ENCODE peak calls at places on chromosomes 2 and 18, in ten cellular contexts. One of them, this sample, is unnamed.

GRCh38 chr2:151973901-151974199 is 125.0 kb downstream of the CACNB4 start:
- DNase-seq in PC-9: no peak
- DNase-seq in epithelial cell of proximal tubule: no peak
- DNase-seq in dorsolateral prefrontal cortex: peak
- DNase-seq in lower lobe of right lung: no peak
- DNase-seq in body of pancreas: peak
- DNase-seq in OCI-LY7: no peak
- DNase-seq in mesothelial cell of epicardium: peak
- DNase-seq in psoas muscle: no peak
- DNase-seq in stomach: no peak
- DNase-seq in this sample: no peak

GRCh38 chr2:241922396-241922795 is 52.9 kb downstream of the RTP5 start:
- DNase-seq in PC-9: no peak
- DNase-seq in epithelial cell of proximal tubule: no peak
- DNase-seq in dorsolateral prefrontal cortex: no peak
- DNase-seq in lower lobe of right lung: no peak
- DNase-seq in body of pancreas: no peak
- DNase-seq in OCI-LY7: no peak
- DNase-seq in mesothelial cell of epicardium: no peak
- DNase-seq in psoas muscle: no peak
- DNase-seq in stomach: peak
- DNase-seq in this sample: no peak

GRCh38 chr2:115183144-115183543 is 740.7 kb downstream of the DPP10 start:
- DNase-seq in PC-9: no peak
- DNase-seq in epithelial cell of proximal tubule: no peak
- DNase-seq in dorsolateral prefrontal cortex: no peak
- DNase-seq in lower lobe of right lung: no peak
- DNase-seq in body of pancreas: no peak
- DNase-seq in OCI-LY7: no peak
- DNase-seq in mesothelial cell of epicardium: no peak
- DNase-seq in psoas muscle: no peak
- DNase-seq in stomach: no peak
- DNase-seq in this sample: no peak

GRCh38 chr2:22817197-22817596 is 567.8 kb upstream of the KLHL29 start:
- DNase-seq in PC-9: peak
- DNase-seq in epithelial cell of proximal tubule: peak
- DNase-seq in dorsolateral prefrontal cortex: no peak
- DNase-seq in lower lobe of right lung: no peak
- DNase-seq in body of pancreas: peak
- DNase-seq in OCI-LY7: no peak
- DNase-seq in mesothelial cell of epicardium: no peak
- DNase-seq in psoas muscle: no peak
- DNase-seq in stomach: no peak
- DNase-seq in this sample: no peak

GRCh38 chr2:16671760-16672159 is 6.1 kb upstream of the CYRIA start:
- DNase-seq in PC-9: peak
- DNase-seq in epithelial cell of proximal tubule: no peak
- DNase-seq in dorsolateral prefrontal cortex: no peak
- DNase-seq in lower lobe of right lung: no peak
- DNase-seq in body of pancreas: peak
- DNase-seq in OCI-LY7: no peak
- DNase-seq in mesothelial cell of epicardium: no peak
- DNase-seq in psoas muscle: no peak
- DNase-seq in stomach: peak
- DNase-seq in this sample: no peak

GRCh38 chr2:125450092-125450491 is 1205.9 kb upstream of the GYPC start:
- DNase-seq in PC-9: no peak
- DNase-seq in epithelial cell of proximal tubule: no peak
- DNase-seq in dorsolateral prefrontal cortex: no peak
- DNase-seq in lower lobe of right lung: no peak
- DNase-seq in body of pancreas: no peak
- DNase-seq in OCI-LY7: no peak
- DNase-seq in mesothelial cell of epicardium: no peak
- DNase-seq in psoas muscle: no peak
- DNase-seq in stomach: no peak
- DNase-seq in this sample: no peak

GRCh38 chr2:12765203-12765602 is 48.5 kb downstream of the TRIB2 start:
- DNase-seq in PC-9: no peak
- DNase-seq in epithelial cell of proximal tubule: no peak
- DNase-seq in dorsolateral prefrontal cortex: no peak
- DNase-seq in lower lobe of right lung: no peak
- DNase-seq in body of pancreas: no peak
- DNase-seq in OCI-LY7: no peak
- DNase-seq in mesothelial cell of epicardium: no peak
- DNase-seq in psoas muscle: no peak
- DNase-seq in stomach: no peak
- DNase-seq in this sample: no peak

GRCh38 chr2:65518751-65519150 is 86.4 kb upstream of the SPRED2 start:
- DNase-seq in PC-9: no peak
- DNase-seq in epithelial cell of proximal tubule: no peak
- DNase-seq in dorsolateral prefrontal cortex: no peak
- DNase-seq in lower lobe of right lung: no peak
- DNase-seq in body of pancreas: no peak
- DNase-seq in OCI-LY7: no peak
- DNase-seq in mesothelial cell of epicardium: no peak
- DNase-seq in psoas muscle: no peak
- DNase-seq in stomach: no peak
- DNase-seq in this sample: no peak

GRCh38 chr2:128584296-128584900 is 265.7 kb upstream of the HS6ST1 start:
- DNase-seq in PC-9: no peak
- DNase-seq in epithelial cell of proximal tubule: no peak
- DNase-seq in dorsolateral prefrontal cortex: no peak
- DNase-seq in lower lobe of right lung: no peak
- DNase-seq in body of pancreas: no peak
- DNase-seq in OCI-LY7: no peak
- DNase-seq in mesothelial cell of epicardium: no peak
- DNase-seq in psoas muscle: no peak
- DNase-seq in stomach: no peak
- DNase-seq in this sample: no peak

GRCh38 chr2:121529439-121530209 is 1.1 kb upstream of the RNU4ATAC start:
- DNase-seq in PC-9: no peak
- DNase-seq in epithelial cell of proximal tubule: no peak
- DNase-seq in dorsolateral prefrontal cortex: peak
- DNase-seq in lower lobe of right lung: peak
- DNase-seq in body of pancreas: peak
- DNase-seq in OCI-LY7: no peak
- DNase-seq in mesothelial cell of epicardium: no peak
- DNase-seq in psoas muscle: peak
- DNase-seq in stomach: peak
- DNase-seq in this sample: no peak

GRCh38 chr2:99297990-99298389 is 3.0 kb downstream of the LYG1 start:
- DNase-seq in PC-9: no peak
- DNase-seq in epithelial cell of proximal tubule: no peak
- DNase-seq in dorsolateral prefrontal cortex: no peak
- DNase-seq in lower lobe of right lung: no peak
- DNase-seq in body of pancreas: no peak
- DNase-seq in OCI-LY7: no peak
- DNase-seq in mesothelial cell of epicardium: no peak
- DNase-seq in psoas muscle: no peak
- DNase-seq in stomach: no peak
- DNase-seq in this sample: no peak

GRCh38 chr2:207692206-207693065 is 19.0 kb upstream of the CCNYL1 start:
- DNase-seq in PC-9: no peak
- DNase-seq in epithelial cell of proximal tubule: no peak
- DNase-seq in dorsolateral prefrontal cortex: no peak
- DNase-seq in lower lobe of right lung: peak
- DNase-seq in body of pancreas: peak
- DNase-seq in OCI-LY7: peak
- DNase-seq in mesothelial cell of epicardium: no peak
- DNase-seq in psoas muscle: no peak
- DNase-seq in stomach: peak
- DNase-seq in this sample: no peak

GRCh38 chr2:204452464-204453023 is 92.7 kb upstream of the PARD3B start:
- DNase-seq in PC-9: peak
- DNase-seq in epithelial cell of proximal tubule: peak
- DNase-seq in dorsolateral prefrontal cortex: no peak
- DNase-seq in lower lobe of right lung: no peak
- DNase-seq in body of pancreas: peak
- DNase-seq in OCI-LY7: no peak
- DNase-seq in mesothelial cell of epicardium: no peak
- DNase-seq in psoas muscle: no peak
- DNase-seq in stomach: no peak
- DNase-seq in this sample: no peak

GRCh38 chr18:75111673-75112485 is 97.1 kb downstream of the PTGR3 start:
- DNase-seq in PC-9: no peak
- DNase-seq in epithelial cell of proximal tubule: no peak
- DNase-seq in dorsolateral prefrontal cortex: no peak
- DNase-seq in lower lobe of right lung: no peak
- DNase-seq in body of pancreas: no peak
- DNase-seq in OCI-LY7: no peak
- DNase-seq in mesothelial cell of epicardium: no peak
- DNase-seq in psoas muscle: no peak
- DNase-seq in stomach: no peak
- DNase-seq in this sample: no peak

GRCh38 chr18:23958036-23958435 is 56.5 kb upstream of the TTC39C start:
- DNase-seq in PC-9: no peak
- DNase-seq in epithelial cell of proximal tubule: no peak
- DNase-seq in dorsolateral prefrontal cortex: peak
- DNase-seq in lower lobe of right lung: no peak
- DNase-seq in body of pancreas: peak
- DNase-seq in OCI-LY7: no peak
- DNase-seq in mesothelial cell of epicardium: no peak
- DNase-seq in psoas muscle: peak
- DNase-seq in stomach: peak
- DNase-seq in this sample: peak

GRCh38 chr2:31675485-31675901 is 94.8 kb upstream of the SRD5A2 start:
- DNase-seq in PC-9: peak
- DNase-seq in epithelial cell of proximal tubule: no peak
- DNase-seq in dorsolateral prefrontal cortex: no peak
- DNase-seq in lower lobe of right lung: no peak
- DNase-seq in body of pancreas: peak
- DNase-seq in OCI-LY7: no peak
- DNase-seq in mesothelial cell of epicardium: no peak
- DNase-seq in psoas muscle: no peak
- DNase-seq in stomach: peak
- DNase-seq in this sample: no peak
- TF ChIP-seq CTCF in PC-9: peak
- TF ChIP-seq CTCF in epithelial cell of proximal tubule: peak
- TF ChIP-seq CTCF in dorsolateral prefrontal cortex: no peak
- TF ChIP-seq CTCF in lower lobe of right lung: no peak
- TF ChIP-seq CTCF in body of pancreas: peak
- TF ChIP-seq CTCF in OCI-LY7: peak
- TF ChIP-seq CTCF in mesothelial cell of epicardium: no peak
- TF ChIP-seq CTCF in psoas muscle: no peak
- TF ChIP-seq CTCF in stomach: peak
- TF ChIP-seq CTCF in this sample: no peak

DNA sequence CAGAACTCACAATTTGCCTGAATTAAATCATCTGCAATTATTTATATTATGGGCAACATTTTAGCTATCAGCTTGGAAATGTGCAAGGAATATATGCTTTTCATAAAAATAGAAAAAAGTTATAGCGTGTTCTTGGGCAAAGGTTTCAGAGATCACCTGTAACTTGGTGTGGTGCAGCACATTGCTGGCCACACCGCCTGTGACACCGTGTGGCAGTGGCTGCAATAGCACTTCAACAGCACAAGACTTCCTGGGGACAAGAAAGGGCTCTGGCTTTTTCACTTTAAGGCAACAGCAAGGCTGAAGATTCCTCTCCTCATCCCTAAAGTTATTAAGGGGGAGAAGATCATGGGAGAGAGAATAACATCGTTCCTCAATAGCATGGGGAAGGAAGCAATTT is 14.8 kb upstream of the SERPINB3 start:
- DNase-seq in PC-9: peak
- DNase-seq in epithelial cell of proximal tubule: no peak
- DNase-seq in dorsolateral prefrontal cortex: no peak
- DNase-seq in lower lobe of right lung: no peak
- DNase-seq in body of pancreas: peak
- DNase-seq in OCI-LY7: peak
- DNase-seq in mesothelial cell of epicardium: no peak
- DNase-seq in psoas muscle: no peak
- DNase-seq in stomach: peak
- DNase-seq in this sample: no peak
- TF ChIP-seq CTCF in PC-9: peak
- TF ChIP-seq CTCF in epithelial cell of proximal tubule: peak
- TF ChIP-seq CTCF in dorsolateral prefrontal cortex: no peak
- TF ChIP-seq CTCF in lower lobe of right lung: no peak
- TF ChIP-seq CTCF in body of pancreas: peak
- TF ChIP-seq CTCF in OCI-LY7: peak
- TF ChIP-seq CTCF in mesothelial cell of epicardium: no peak
- TF ChIP-seq CTCF in psoas muscle: no peak
- TF ChIP-seq CTCF in stomach: peak
- TF ChIP-seq CTCF in this sample: peak

GRCh38 chr18:39571511-39571910 is 2005.9 kb upstream of the CELF4 start:
- DNase-seq in PC-9: peak
- DNase-seq in epithelial cell of proximal tubule: peak
- DNase-seq in dorsolateral prefrontal cortex: no peak
- DNase-seq in lower lobe of right lung: no peak
- DNase-seq in body of pancreas: peak
- DNase-seq in OCI-LY7: no peak
- DNase-seq in mesothelial cell of epicardium: no peak
- DNase-seq in psoas muscle: no peak
- DNase-seq in stomach: no peak
- DNase-seq in this sample: no peak
- TF ChIP-seq CTCF in PC-9: peak
- TF ChIP-seq CTCF in epithelial cell of proximal tubule: peak
- TF ChIP-seq CTCF in dorsolateral prefrontal cortex: peak
- TF ChIP-seq CTCF in lower lobe of right lung: peak
- TF ChIP-seq CTCF in body of pancreas: peak
- TF ChIP-seq CTCF in OCI-LY7: peak
- TF ChIP-seq CTCF in mesothelial cell of epicardium: peak
- TF ChIP-seq CTCF in psoas muscle: no peak
- TF ChIP-seq CTCF in stomach: peak
- TF ChIP-seq CTCF in this sample: peak

GRCh38 chr2:225355788-225356187 is 43.7 kb upstream of the NYAP2 start:
- DNase-seq in PC-9: no peak
- DNase-seq in epithelial cell of proximal tubule: no peak
- DNase-seq in dorsolateral prefrontal cortex: no peak
- DNase-seq in lower lobe of right lung: no peak
- DNase-seq in body of pancreas: no peak
- DNase-seq in OCI-LY7: no peak
- DNase-seq in mesothelial cell of epicardium: no peak
- DNase-seq in psoas muscle: no peak
- DNase-seq in stomach: no peak
- DNase-seq in this sample: no peak
- TF ChIP-seq CTCF in PC-9: no peak
- TF ChIP-seq CTCF in epithelial cell of proximal tubule: no peak
- TF ChIP-seq CTCF in dorsolateral prefrontal cortex: no peak
- TF ChIP-seq CTCF in lower lobe of right lung: no peak
- TF ChIP-seq CTCF in body of pancreas: no peak
- TF ChIP-seq CTCF in OCI-LY7: no peak
- TF ChIP-seq CTCF in mesothelial cell of epicardium: no peak
- TF ChIP-seq CTCF in psoas muscle: no peak
- TF ChIP-seq CTCF in stomach: no peak
- TF ChIP-seq CTCF in this sample: no peak

GRCh38 chr2:75311993-75312392 is 112.7 kb upstream of the TACR1 start:
- DNase-seq in PC-9: no peak
- DNase-seq in epithelial cell of proximal tubule: no peak
- DNase-seq in dorsolateral prefrontal cortex: no peak
- DNase-seq in lower lobe of right lung: no peak
- DNase-seq in body of pancreas: no peak
- DNase-seq in OCI-LY7: peak
- DNase-seq in mesothelial cell of epicardium: no peak
- DNase-seq in psoas muscle: no peak
- DNase-seq in stomach: no peak
- DNase-seq in this sample: no peak
- TF ChIP-seq CTCF in PC-9: no peak
- TF ChIP-seq CTCF in epithelial cell of proximal tubule: peak
- TF ChIP-seq CTCF in dorsolateral prefrontal cortex: no peak
- TF ChIP-seq CTCF in lower lobe of right lung: no peak
- TF ChIP-seq CTCF in body of pancreas: no peak
- TF ChIP-seq CTCF in OCI-LY7: peak
- TF ChIP-seq CTCF in mesothelial cell of epicardium: no peak
- TF ChIP-seq CTCF in psoas muscle: no peak
- TF ChIP-seq CTCF in stomach: no peak
- TF ChIP-seq CTCF in this sample: no peak

This sample was measured in LNCaP clone FGC.